ENCODE peak calls at places on chromosome 3, in six cellular contexts. One of them, this sample, is unnamed.

GRCh38 chr3:139944256-139944910 is 9.4 kb downstream of the CLSTN2 start:
- DNase-seq in right lobe of liver: no peak
- DNase-seq in IMR-90: no peak
- DNase-seq in psoas muscle: no peak
- DNase-seq in GM23248: no peak
- DNase-seq in trophoblast cell: no peak
- DNase-seq in this sample: no peak

GRCh38 chr3:58529516-58530353 is 7.3 kb downstream of the ACOX2 start:
- DNase-seq in right lobe of liver: no peak
- DNase-seq in IMR-90: no peak
- DNase-seq in psoas muscle: no peak
- DNase-seq in GM23248: peak; percentile 28
- DNase-seq in trophoblast cell: no peak
- DNase-seq in this sample: no peak

GRCh38 chr3:181265750-181266333 is 276.3 kb upstream of the DNAJC19 start:
- DNase-seq in right lobe of liver: no peak
- DNase-seq in IMR-90: no peak
- DNase-seq in psoas muscle: no peak
- DNase-seq in GM23248: peak; percentile 0
- DNase-seq in trophoblast cell: no peak
- DNase-seq in this sample: no peak

GRCh38 chr3:129112308-129113052 is 9.1 kb downstream of the RAB43 start:
- DNase-seq in right lobe of liver: no peak
- DNase-seq in IMR-90: peak; percentile 35
- DNase-seq in psoas muscle: no peak
- DNase-seq in GM23248: peak; percentile 44
- DNase-seq in trophoblast cell: no peak
- DNase-seq in this sample: no peak

GRCh38 chr3:126485131-126485530 is 9.4 kb upstream of the ZXDC start:
- DNase-seq in right lobe of liver: peak; percentile 39
- DNase-seq in IMR-90: no peak
- DNase-seq in psoas muscle: peak; percentile 6
- DNase-seq in GM23248: no peak
- DNase-seq in trophoblast cell: no peak
- DNase-seq in this sample: no peak

GRCh38 chr3:102178817-102179216 is 256.0 kb upstream of the ZPLD1 start:
- DNase-seq in right lobe of liver: no peak
- DNase-seq in IMR-90: no peak
- DNase-seq in psoas muscle: no peak
- DNase-seq in GM23248: peak; percentile 6
- DNase-seq in trophoblast cell: no peak
- DNase-seq in this sample: peak; percentile 68

GRCh38 chr3:8266679-8267267 is 234.8 kb upstream of the LMCD1 start:
- DNase-seq in right lobe of liver: no peak
- DNase-seq in IMR-90: no peak
- DNase-seq in psoas muscle: no peak
- DNase-seq in GM23248: peak; percentile 2
- DNase-seq in trophoblast cell: no peak
- DNase-seq in this sample: no peak

GRCh38 chr3:111676177-111677021 is 81.3 kb upstream of the ZBED2 start:
- DNase-seq in right lobe of liver: no peak
- DNase-seq in IMR-90: no peak
- DNase-seq in psoas muscle: no peak
- DNase-seq in GM23248: peak; percentile 42
- DNase-seq in trophoblast cell: peak; percentile 88
- DNase-seq in this sample: peak; percentile 97

GRCh38 chr3:129336093-129336706 is 57.5 kb downstream of the HMCES start:
- DNase-seq in right lobe of liver: no peak
- DNase-seq in IMR-90: no peak
- DNase-seq in psoas muscle: no peak
- DNase-seq in GM23248: no peak
- DNase-seq in trophoblast cell: no peak
- DNase-seq in this sample: no peak

GRCh38 chr3:50161320-50161719 is 6.2 kb downstream of the SEMA3F start:
- DNase-seq in right lobe of liver: no peak
- DNase-seq in IMR-90: no peak
- DNase-seq in psoas muscle: no peak
- DNase-seq in GM23248: peak; percentile 32
- DNase-seq in trophoblast cell: no peak
- DNase-seq in this sample: peak; percentile 70

GRCh38 chr3:73716418-73716817 is 91.7 kb upstream of the PDZRN3 start:
- DNase-seq in right lobe of liver: no peak
- DNase-seq in IMR-90: peak; percentile 83
- DNase-seq in psoas muscle: no peak
- DNase-seq in GM23248: peak; percentile 77
- DNase-seq in trophoblast cell: no peak
- DNase-seq in this sample: peak; percentile 16

GRCh38 chr3:172658344-172659245 is 52.3 kb downstream of the NCEH1 start:
- DNase-seq in right lobe of liver: no peak
- DNase-seq in IMR-90: peak; percentile 100
- DNase-seq in psoas muscle: no peak
- DNase-seq in GM23248: peak; percentile 95
- DNase-seq in trophoblast cell: no peak
- DNase-seq in this sample: peak; percentile 53

GRCh38 chr3:16254933-16255725 is 9.6 kb downstream of the DPH3 start:
- DNase-seq in right lobe of liver: no peak
- DNase-seq in IMR-90: no peak
- DNase-seq in psoas muscle: no peak
- DNase-seq in GM23248: no peak
- DNase-seq in trophoblast cell: no peak
- DNase-seq in this sample: no peak

GRCh38 chr3:25728101-25728500 is 55.1 kb downstream of the NGLY1 start:
- DNase-seq in right lobe of liver: no peak
- DNase-seq in IMR-90: peak; percentile 5
- DNase-seq in psoas muscle: no peak
- DNase-seq in GM23248: no peak
- DNase-seq in trophoblast cell: no peak
- DNase-seq in this sample: no peak

GRCh38 chr3:195760345-195760983 is 39.7 kb downstream of the MUC20 start:
- DNase-seq in right lobe of liver: peak; percentile 48
- DNase-seq in IMR-90: no peak
- DNase-seq in psoas muscle: peak; percentile 72
- DNase-seq in GM23248: no peak
- DNase-seq in trophoblast cell: no peak
- DNase-seq in this sample: no peak

GRCh38 chr3:36792342-36792741 is 28.0 kb upstream of the DCLK3 start:
- DNase-seq in right lobe of liver: no peak
- DNase-seq in IMR-90: peak; percentile 24
- DNase-seq in psoas muscle: no peak
- DNase-seq in GM23248: peak; percentile 32
- DNase-seq in trophoblast cell: no peak
- DNase-seq in this sample: peak; percentile 36

DNA sequence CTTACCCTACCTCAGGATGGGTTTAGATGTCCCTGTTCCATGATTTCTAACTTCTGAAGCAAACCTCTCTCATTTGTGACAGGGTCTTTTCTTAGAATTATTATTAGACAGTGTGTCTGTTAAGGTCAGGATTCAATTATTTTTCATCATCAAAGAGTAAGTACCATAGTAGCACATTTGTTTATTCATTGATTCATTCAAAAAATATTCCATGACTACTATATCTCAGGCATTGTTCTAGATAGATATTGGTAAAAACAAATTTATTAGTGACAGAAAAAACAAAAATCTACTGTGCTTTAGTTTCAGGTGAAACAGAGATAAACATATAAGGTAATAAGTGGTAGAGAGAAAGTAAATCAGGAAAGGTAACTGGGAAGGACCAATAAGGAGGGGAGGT is 3.5 kb upstream of the PLOD2 start:
- DNase-seq in right lobe of liver: no peak
- DNase-seq in IMR-90: no peak
- DNase-seq in psoas muscle: no peak
- DNase-seq in GM23248: no peak
- DNase-seq in trophoblast cell: no peak
- DNase-seq in this sample: no peak
- H3K4me1 ChIP-seq in right lobe of liver: no peaks in the 10 kb centered on the region
- H3K4me1 ChIP-seq in IMR-90: peaks cover 18% of the 10 kb centered on the region
- H3K4me1 ChIP-seq in psoas muscle: no peaks in the 10 kb centered on the region
- H3K4me1 ChIP-seq in GM23248: peaks cover 57% of the 10 kb centered on the region
- H3K4me1 ChIP-seq in trophoblast cell: peaks cover 10% of the 10 kb centered on the region
- H3K4me1 ChIP-seq in this sample: peaks cover 31% of the 10 kb centered on the region

GRCh38 chr3:184596886-184597575 is 35.4 kb downstream of the EPHB3 start:
- DNase-seq in right lobe of liver: no peak
- DNase-seq in IMR-90: no peak
- DNase-seq in psoas muscle: no peak
- DNase-seq in GM23248: no peak
- DNase-seq in trophoblast cell: no peak
- DNase-seq in this sample: no peak
- H3K27me3 ChIP-seq in right lobe of liver: no peaks in the 10 kb centered on the region
- H3K27me3 ChIP-seq in IMR-90: peaks cover 14% of the 10 kb centered on the region
- H3K27me3 ChIP-seq in psoas muscle: no peaks in the 10 kb centered on the region
- H3K27me3 ChIP-seq in GM23248: peaks cover 1% of the 10 kb centered on the region
- H3K27me3 ChIP-seq in trophoblast cell: peaks cover 3% of the 10 kb centered on the region
- H3K27me3 ChIP-seq in this sample: peaks cover 3% of the 10 kb centered on the region

DNA sequence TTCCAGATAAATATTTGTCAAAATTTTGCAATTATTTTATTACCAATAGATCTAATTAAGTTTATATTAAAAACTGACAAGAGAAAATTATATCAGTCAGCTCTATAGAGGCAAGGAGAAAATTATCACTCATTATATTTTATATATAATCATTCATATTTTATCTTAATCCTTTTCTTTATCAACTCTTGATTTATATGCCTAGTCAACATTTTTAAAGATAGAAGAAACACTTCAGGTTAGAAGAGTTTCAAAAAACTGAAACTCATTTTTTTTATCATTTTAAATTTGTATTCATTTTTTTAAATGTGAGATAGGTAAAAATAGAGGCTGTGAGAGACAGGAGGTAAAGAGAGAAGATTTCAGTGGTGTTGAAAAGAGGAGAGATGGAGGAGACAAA is 217.3 kb upstream of the P2RY1 start:
- DNase-seq in right lobe of liver: no peak
- DNase-seq in IMR-90: no peak
- DNase-seq in psoas muscle: no peak
- DNase-seq in GM23248: no peak
- DNase-seq in trophoblast cell: no peak
- DNase-seq in this sample: no peak
- H3K27ac ChIP-seq in right lobe of liver: no peak overlapping the region
- H3K27ac ChIP-seq in IMR-90: no peak overlapping the region
- H3K27ac ChIP-seq in psoas muscle: no peak overlapping the region
- H3K27ac ChIP-seq in GM23248: no peak overlapping the region
- H3K27ac ChIP-seq in trophoblast cell: no peak overlapping the region
- H3K27ac ChIP-seq in this sample: no peak overlapping the region

DNA sequence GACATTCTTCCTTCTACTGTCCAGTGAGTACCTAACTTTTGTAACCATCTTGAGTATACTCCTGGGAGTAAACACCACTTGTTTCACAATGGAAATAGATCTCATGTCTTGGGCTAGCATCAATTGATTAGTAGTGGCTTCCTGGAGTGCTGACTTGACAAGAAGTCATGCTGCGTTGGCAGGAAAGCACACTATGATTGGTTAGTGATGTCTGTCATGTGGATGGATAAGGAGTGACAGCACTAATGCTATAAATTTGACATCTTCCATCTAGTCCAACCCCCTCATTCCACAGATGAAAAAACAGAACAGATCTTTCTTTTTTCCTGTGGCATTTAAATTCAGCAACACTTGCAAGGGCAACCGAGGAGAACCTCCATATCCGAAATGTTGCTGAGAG is 47.6 kb upstream of the PRICKLE2 start:
- DNase-seq in right lobe of liver: no peak
- DNase-seq in IMR-90: no peak
- DNase-seq in psoas muscle: no peak
- DNase-seq in GM23248: no peak
- DNase-seq in trophoblast cell: no peak
- DNase-seq in this sample: no peak
- H3K4me1 ChIP-seq in right lobe of liver: no peaks in the 10 kb centered on the region
- H3K4me1 ChIP-seq in IMR-90: peaks cover 4% of the 10 kb centered on the region
- H3K4me1 ChIP-seq in psoas muscle: no peaks in the 10 kb centered on the region
- H3K4me1 ChIP-seq in GM23248: no peaks in the 10 kb centered on the region
- H3K4me1 ChIP-seq in trophoblast cell: peaks cover 3% of the 10 kb centered on the region
- H3K4me1 ChIP-seq in this sample: peaks cover 9% of the 10 kb centered on the region

DNA sequence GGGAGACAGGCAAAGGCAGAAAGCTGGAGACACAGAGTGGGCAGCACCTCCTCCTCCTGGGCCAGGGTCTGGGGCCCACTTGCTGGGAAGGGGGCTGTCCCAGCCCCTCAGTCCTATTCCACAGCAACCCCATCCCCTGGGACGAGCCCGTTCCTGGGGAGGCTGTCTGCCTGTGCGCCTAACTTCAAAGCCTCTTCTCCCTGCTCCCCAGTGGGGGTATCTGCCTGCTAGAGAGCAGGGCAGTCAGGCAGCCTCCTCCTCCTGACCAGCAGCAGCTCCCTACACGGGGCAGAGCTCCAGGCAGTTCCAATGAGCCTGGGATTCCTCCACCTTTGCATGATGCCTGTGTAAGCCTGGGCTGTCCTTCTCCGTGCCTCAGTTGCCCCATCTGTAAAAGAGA is 6.9 kb downstream of the PTH1R start:
- DNase-seq in right lobe of liver: no peak
- DNase-seq in IMR-90: no peak
- DNase-seq in psoas muscle: no peak
- DNase-seq in GM23248: no peak
- DNase-seq in trophoblast cell: no peak
- DNase-seq in this sample: no peak
- H3K27me3 ChIP-seq in right lobe of liver: no peaks in the 10 kb centered on the region
- H3K27me3 ChIP-seq in IMR-90: peaks cover 78% of the 10 kb centered on the region
- H3K27me3 ChIP-seq in psoas muscle: no peaks in the 10 kb centered on the region
- H3K27me3 ChIP-seq in GM23248: peaks cover 25% of the 10 kb centered on the region
- H3K27me3 ChIP-seq in trophoblast cell: peaks cover 13% of the 10 kb centered on the region
- H3K27me3 ChIP-seq in this sample: peaks cover 91% of the 10 kb centered on the region

This sample was measured in foreskin keratinocyte.